ENCODE peak calls at places on chromosomes 13 and 19, in four cellular contexts. F, C, M and G are unnamed samples. For H3K36me3, the result is how much of the 10 kb centered on the place peaks cover.

GRCh38 chr19:16447015-16447384 is 24.8 kb downstream of the EPS15L1 start:
- DNase-seq in F (peak), C (no peak), M (peak), G (peak)

GRCh38 chr13:48165727-48166126 is 67.3 kb upstream of the ITM2B start:
- DNase-seq in F (no peak), C (no peak), M (no peak), G (no peak)

GRCh38 chr13:31987071-31987470 is 44.5 kb upstream of the FRY start:
- DNase-seq in F (no peak), C (no peak), M (no peak), G (no peak)

GRCh38 chr19:55923556-55923955 is 8.6 kb downstream of the NLRP13 start:
- DNase-seq in F (no peak), C (no peak), M (no peak), G (no peak)

GRCh38 chr13:41694902-41695301 is 237.6 kb downstream of the RGCC start:
- DNase-seq in F (no peak), C (no peak), M (no peak), G (no peak)

GRCh38 chr13:102877285-102877684 is 31.5 kb downstream of the ERCC5 start:
- DNase-seq in F (no peak), C (no peak), M (no peak), G (no peak)

GRCh38 chr19:1377176-1377964 is 6.3 kb upstream of the NDUFS7 start:
- DNase-seq in F (no peak), C (no peak), M (no peak), G (no peak)

GRCh38 chr19:16018106-16018755 is 58.1 kb upstream of the TPM4 start:
- DNase-seq in F (no peak), C (no peak), M (no peak), G (no peak)

GRCh38 chr13:35768551-35768950 is 292.1 kb upstream of the MAB21L1 start:
- DNase-seq in F (no peak), C (no peak), M (no peak), G (no peak)

GRCh38 chr19:17553256-17553655 is 2.2 kb upstream of the COLGALT1 start:
- DNase-seq in F (no peak), C (no peak), M (no peak), G (no peak)

GRCh38 chr19:33438987-33439781 is 65.7 kb downstream of the CEBPG start:
- DNase-seq in F (no peak), C (no peak), M (peak), G (no peak)

GRCh38 chr19:46361915-46362314 is 15.0 kb downstream of the PPP5C start:
- DNase-seq in F (no peak), C (no peak), M (no peak), G (no peak)
- H3K36me3 ChIP-seq in F (under half), C (under half), M (under half), G (half or more)

DNA sequence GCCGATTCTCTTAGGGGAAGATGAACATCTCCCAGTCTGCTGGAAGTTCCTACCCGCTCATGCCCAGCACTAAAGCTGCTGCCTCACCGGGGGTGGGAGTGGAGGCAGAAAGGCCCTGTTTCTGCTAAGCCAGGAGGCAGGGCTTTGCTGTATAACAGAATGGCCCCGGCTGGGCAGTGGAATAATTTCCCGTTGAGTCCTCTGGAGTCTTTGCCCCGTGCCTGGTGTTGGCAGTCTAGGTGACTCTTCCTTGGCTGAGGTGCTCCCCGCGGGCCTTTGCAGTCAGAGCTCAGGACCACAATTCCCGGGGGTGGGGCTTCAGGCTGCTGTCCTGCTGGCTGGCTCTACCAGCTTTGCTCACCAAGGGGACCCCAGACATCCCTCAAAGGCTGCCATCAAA is 209.7 kb downstream of the TEX29 start:
- DNase-seq in F (no peak), C (no peak), M (no peak), G (no peak)
- H3K36me3 ChIP-seq in F (under half), C (under half), M (under half), G (under half)

GRCh38 chr13:87356314-87356713 is 314.9 kb upstream of the SLITRK5 start:
- DNase-seq in F (no peak), C (no peak), M (peak), G (no peak)

GRCh38 chr13:87355451-87355850 is 315.7 kb upstream of the SLITRK5 start:
- DNase-seq in F (no peak), C (no peak), M (no peak), G (no peak)

DNA sequence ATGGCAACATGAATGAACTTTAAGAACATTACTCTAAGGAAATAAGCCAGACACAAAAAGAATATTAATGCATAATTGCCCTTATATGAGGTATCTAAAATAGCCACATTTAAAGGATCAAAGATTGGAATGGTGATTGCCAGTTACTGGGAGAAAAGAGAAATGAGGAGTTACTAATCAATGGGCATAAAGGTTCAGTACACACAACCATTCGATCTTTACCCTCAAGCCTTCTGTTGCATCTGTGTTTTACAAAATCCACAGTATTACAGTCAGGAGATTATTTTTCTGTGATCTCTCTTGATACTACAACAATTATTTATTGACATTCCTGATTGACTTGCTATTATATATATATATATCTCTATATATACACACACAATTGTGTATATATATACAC is 310.0 kb upstream of the SLITRK5 start:
- DNase-seq in F (no peak), C (no peak), M (no peak), G (no peak)
- H3K36me3 ChIP-seq in F (under half), C (under half), M (under half), G (under half)

GRCh38 chr13:97537110-97537509 is 103.1 kb downstream of the RAP2A start:
- DNase-seq in F (no peak), C (no peak), M (no peak), G (no peak)

GRCh38 chr13:97540696-97541095 is 106.7 kb downstream of the RAP2A start:
- DNase-seq in F (no peak), C (no peak), M (no peak), G (no peak)

GRCh38 chr13:97539651-97540230 is 105.8 kb downstream of the RAP2A start:
- DNase-seq in F (no peak), C (no peak), M (no peak), G (no peak)

GRCh38 chr13:97538193-97538592 is 104.2 kb downstream of the RAP2A start:
- DNase-seq in F (no peak), C (no peak), M (no peak), G (no peak)

GRCh38 chr13:97535619-97536018 is 101.7 kb downstream of the RAP2A start:
- DNase-seq in F (no peak), C (no peak), M (no peak), G (no peak)
- H3K36me3 ChIP-seq in F (under half), C (under half), M (under half), G (under half)

GRCh38 chr13:73657821-73658540 is 476.2 kb downstream of the KLF12 start:
- DNase-seq in F (no peak), C (no peak), M (no peak), G (no peak)

GRCh38 chr13:73661066-73661465 is 473.1 kb downstream of the KLF12 start:
- DNase-seq in F (no peak), C (no peak), M (no peak), G (no peak)

GRCh38 chr13:73653688-73654087 is 480.5 kb downstream of the KLF12 start:
- DNase-seq in F (no peak), C (no peak), M (no peak), G (no peak)

GRCh38 chr13:73658639-73659038 is 475.6 kb downstream of the KLF12 start:
- DNase-seq in F (no peak), C (no peak), M (no peak), G (no peak)

GRCh38 chr13:73656863-73657262 is 477.3 kb downstream of the KLF12 start:
- DNase-seq in F (no peak), C (no peak), M (no peak), G (no peak)
- H3K36me3 ChIP-seq in F (under half), C (under half), M (under half), G (under half)